ENCODE peak calls at places on chromosomes 1 and 21, in nine cellular contexts. W is psoas muscle, G is ovary, T is small intestine, N is HL-60, Z is A549, U is foreskin fibroblast, J is NT2/D1, Y is IMR-90. K is an unnamed sample.

GRCh38 chr1:69263982-69264381 is 303.7 kb upstream of the LRRC7 start:
- DNase-seq in W (no peak), G (no peak), T (no peak), N (no peak), Z (no peak), U (no peak), J (no peak), Y (no peak), K (no peak)

GRCh38 chr1:12048376-12048775 is 14.7 kb upstream of the TNFRSF8 start:
- DNase-seq in W (no peak), G (no peak), T (no peak), N (no peak), Z (no peak), U (no peak), J (no peak), Y (no peak), K (no peak)

GRCh38 chr21:31329431-31330143 is 14.5 kb downstream of the TIAM1 start:
- DNase-seq in W (no peak), G (no peak), T (no peak), N (no peak), Z (no peak), U (no peak), J (no peak), Y (no peak), K (no peak)

GRCh38 chr1:230495891-230496385 is 69.8 kb upstream of the PGBD5 start:
- DNase-seq in W (no peak), G (no peak), T (peak), N (no peak), Z (peak), U (no peak), J (no peak), Y (no peak), K (no peak)

GRCh38 chr1:94081566-94082344 is 39.2 kb downstream of the ABCA4 start:
- DNase-seq in W (no peak), G (no peak), T (no peak), N (no peak), Z (peak), U (peak), J (no peak), Y (peak), K (peak)

GRCh38 chr1:46487818-46488218 is 1.8 kb upstream of the DMBX1 start:
- DNase-seq in W (no peak), G (no peak), T (no peak), N (peak), Z (peak), U (no peak), J (peak), Y (no peak), K (no peak)

GRCh38 chr1:159821171-159821867 is 5.4 kb upstream of the SLAMF8 start:
- DNase-seq in W (no peak), G (no peak), T (no peak), N (no peak), Z (no peak), U (no peak), J (no peak), Y (peak), K (no peak)

GRCh38 chr1:246573481-246573880 is 7.2 kb downstream of the CNST start:
- DNase-seq in W (no peak), G (no peak), T (no peak), N (peak), Z (no peak), U (no peak), J (no peak), Y (no peak), K (no peak)

GRCh38 chr1:246169019-246169418 is 338.1 kb downstream of the SMYD3 start:
- DNase-seq in W (no peak), G (no peak), T (no peak), N (no peak), Z (no peak), U (no peak), J (no peak), Y (no peak), K (no peak)

GRCh38 chr1:10735603-10736305 is 60.7 kb downstream of the CASZ1 start:
- DNase-seq in W (no peak), G (no peak), T (no peak), N (no peak), Z (no peak), U (no peak), J (no peak), Y (no peak), K (no peak)

GRCh38 chr1:10738125-10738746 is 58.2 kb downstream of the CASZ1 start:
- DNase-seq in W (no peak), G (no peak), T (peak), N (no peak), Z (no peak), U (no peak), J (no peak), Y (no peak), K (no peak)

GRCh38 chr1:10737651-10738050 is 58.8 kb downstream of the CASZ1 start:
- DNase-seq in W (no peak), G (no peak), T (no peak), N (no peak), Z (no peak), U (no peak), J (no peak), Y (no peak), K (no peak)

GRCh38 chr1:10736623-10737267 is 59.7 kb downstream of the CASZ1 start:
- DNase-seq in W (no peak), G (no peak), T (peak), N (no peak), Z (no peak), U (no peak), J (no peak), Y (no peak), K (no peak)

DNA sequence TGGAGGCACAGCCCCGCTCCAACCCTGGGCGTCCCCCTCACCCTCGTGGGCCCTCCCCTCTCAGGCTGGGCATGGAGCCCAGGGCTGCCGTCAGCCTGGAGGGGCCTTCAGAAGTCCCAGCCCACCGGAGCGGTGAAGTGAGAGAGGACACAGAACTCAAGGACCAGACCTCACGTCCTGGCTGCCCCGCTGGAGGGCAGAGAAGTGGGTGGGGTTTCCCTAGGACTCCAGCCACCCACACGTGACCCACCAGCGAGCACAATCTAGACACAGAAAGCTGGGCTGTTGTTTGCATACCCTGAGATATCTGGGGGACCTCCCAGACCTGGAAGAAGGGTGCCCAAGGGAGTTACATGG is 59.2 kb downstream of the CASZ1 start:
- DNase-seq in W (no peak), G (no peak), T (peak), N (no peak), Z (no peak), U (no peak), J (no peak), Y (no peak), K (no peak)
- H3K4me3 ChIP-seq in W (peak), G (no peak), T (no peak), N (no peak), Z (no peak), U (no peak), J (no peak), Y (no peak), K (no peak)

DNA sequence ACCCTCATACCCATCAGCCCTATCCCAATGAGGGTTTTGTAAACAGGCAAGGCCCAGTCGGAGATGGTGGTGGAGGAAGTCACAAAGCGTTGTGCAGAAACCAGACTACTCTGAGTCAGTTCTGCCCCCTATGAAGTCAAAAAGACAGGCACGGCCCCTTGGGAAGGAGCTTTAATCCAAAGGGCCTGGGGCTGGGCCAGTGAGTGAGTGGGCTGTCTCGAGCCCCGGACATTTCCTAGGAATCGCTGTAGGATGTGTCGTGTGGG is 442 bp upstream of the AHCYL1 start:
- DNase-seq in W (no peak), G (no peak), T (no peak), N (no peak), Z (no peak), U (no peak), J (no peak), Y (peak), K (no peak)
- H3K4me3 ChIP-seq in W (peak), G (no peak), T (no peak), N (no peak), Z (no peak), U (no peak), J (peak), Y (no peak), K (no peak)

GRCh38 chr1:153608742-153609584 is 4.0 kb downstream of the S100A16 start:
- DNase-seq in W (peak), G (peak), T (peak), N (no peak), Z (peak), U (peak), J (no peak), Y (peak), K (peak)
- H3K4me3 ChIP-seq in W (peak), G (peak), T (no peak), N (no peak), Z (peak), U (peak), J (peak), Y (peak), K (peak)

GRCh38 chr1:23485002-23485332 is 988 bp upstream of the ASAP3 start:
- DNase-seq in W (no peak), G (no peak), T (no peak), N (no peak), Z (no peak), U (no peak), J (no peak), Y (no peak), K (no peak)
- H3K4me3 ChIP-seq in W (peak), G (peak), T (no peak), N (no peak), Z (peak), U (peak), J (peak), Y (peak), K (peak)

GRCh38 chr1:167697667-167698141 is 24.1 kb upstream of the MPZL1 start:
- DNase-seq in W (peak), G (no peak), T (peak), N (peak), Z (no peak), U (no peak), J (no peak), Y (no peak), K (no peak)
- H3K4me3 ChIP-seq in W (peak), G (no peak), T (no peak), N (no peak), Z (no peak), U (no peak), J (no peak), Y (no peak), K (no peak)

DNA sequence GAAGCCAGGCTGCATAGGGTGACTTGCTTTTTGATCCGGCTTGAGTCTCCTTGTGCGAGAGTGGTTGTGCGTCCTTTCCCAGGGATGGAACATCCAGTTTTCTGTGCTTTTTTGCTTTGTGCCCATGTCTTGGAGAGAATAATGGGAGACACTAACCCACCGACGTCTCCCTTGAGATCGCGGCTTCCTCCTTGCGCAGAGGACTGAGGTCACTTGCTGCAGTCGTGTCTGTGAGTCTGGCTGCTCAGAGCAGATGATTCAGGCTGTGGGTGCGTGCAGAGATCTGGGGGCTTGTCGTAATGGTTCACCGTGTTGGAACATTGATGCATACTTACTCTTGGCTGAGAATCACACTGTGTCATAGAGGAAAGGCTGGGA is 164.5 kb upstream of the CACNA1E start:
- DNase-seq in W (no peak), G (no peak), T (no peak), N (no peak), Z (no peak), U (peak), J (no peak), Y (peak), K (no peak)
- H3K4me3 ChIP-seq in W (peak), G (no peak), T (no peak), N (no peak), Z (no peak), U (no peak), J (peak), Y (no peak), K (no peak)

DNA sequence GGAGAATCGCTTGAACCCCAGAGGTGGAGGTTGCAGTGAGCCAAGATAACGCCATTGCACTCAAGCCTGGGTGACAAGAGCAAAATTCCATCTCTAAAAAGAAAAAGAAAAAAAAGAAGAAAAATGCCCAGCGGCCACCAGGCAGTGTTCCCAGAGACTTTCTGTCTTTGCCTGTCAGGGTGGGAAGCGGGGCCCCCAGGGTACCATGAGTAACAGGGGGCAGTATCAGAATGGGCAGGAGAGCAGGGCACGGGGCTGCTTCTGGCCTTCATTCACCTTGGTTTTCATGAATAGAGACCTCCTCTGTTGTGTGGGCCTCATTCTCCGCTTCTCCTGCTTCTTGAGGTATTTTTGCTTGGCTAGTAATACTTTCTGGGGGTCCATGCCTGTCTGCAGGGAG is 20.4 kb downstream of the SLC26A9 start:
- DNase-seq in W (no peak), G (peak), T (no peak), N (no peak), Z (no peak), U (no peak), J (no peak), Y (no peak), K (no peak)
- H3K4me3 ChIP-seq in W (no peak), G (no peak), T (no peak), N (no peak), Z (no peak), U (no peak), J (no peak), Y (no peak), K (no peak)

DNA sequence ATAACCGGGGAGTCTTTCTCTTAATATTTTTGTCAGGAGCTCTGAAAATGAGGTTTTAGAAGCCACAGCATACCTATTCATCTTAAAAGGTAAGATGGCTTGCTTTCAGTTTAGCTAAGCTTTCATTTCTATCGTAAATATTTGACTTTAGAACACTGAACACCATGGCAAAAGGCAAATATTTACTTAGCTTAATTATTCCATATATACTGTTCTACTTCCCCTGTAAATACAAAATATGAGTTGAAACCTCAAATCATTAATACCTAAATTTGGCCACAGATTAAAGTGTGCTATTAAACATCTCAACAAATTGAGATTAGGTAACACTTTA is 136.2 kb downstream of the RERE start:
- DNase-seq in W (no peak), G (no peak), T (peak), N (no peak), Z (no peak), U (no peak), J (no peak), Y (no peak), K (no peak)
- H3K4me3 ChIP-seq in W (no peak), G (no peak), T (no peak), N (no peak), Z (no peak), U (no peak), J (no peak), Y (no peak), K (no peak)

GRCh38 chr1:201949491-201949890 is 3.1 kb upstream of the LMOD1 start:
- DNase-seq in W (no peak), G (no peak), T (no peak), N (no peak), Z (no peak), U (no peak), J (no peak), Y (no peak), K (no peak)
- H3K4me3 ChIP-seq in W (no peak), G (no peak), T (no peak), N (no peak), Z (no peak), U (no peak), J (no peak), Y (no peak), K (no peak)

K was measured in BJ.